ENCODE peak calls at places on chromosomes 6 and 20, in seven cellular contexts. L is gastrocnemius medialis, C is psoas muscle, J is left ventricle myocardium inferior, A is heart right ventricle, S is right atrium auricular region, Z is GM23338. H is an unnamed sample.

GRCh38 chr6:145241039-145241438 is 494.3 kb downstream of the EPM2A start:
- DNase-seq in L (no peak), C (no peak), J (no peak), A (no peak), S (no peak), Z (no peak), H (peak)

GRCh38 chr6:139640453-139640852 is 266.0 kb upstream of the CITED2 start:
- DNase-seq in L (no peak), C (no peak), J (no peak), A (no peak), S (no peak), Z (no peak), H (no peak)

GRCh38 chr6:167469101-167469500 is 144.2 kb downstream of the TTLL2 start:
- DNase-seq in L (no peak), C (no peak), J (no peak), A (no peak), S (no peak), Z (no peak), H (no peak)

GRCh38 chr6:66986940-66987339 is 1279.9 kb upstream of the EYS start:
- DNase-seq in L (no peak), C (no peak), J (no peak), A (no peak), S (no peak), Z (no peak), H (no peak)

GRCh38 chr20:57445298-57445697 is 54.1 kb downstream of the RBM38 start:
- DNase-seq in L (peak), C (peak), J (peak), A (peak), S (peak), Z (no peak), H (peak)

GRCh38 chr20:45970646-45971424 is 1.2 kb downstream of the ZNF335 start:
- DNase-seq in L (no peak), C (no peak), J (no peak), A (peak), S (no peak), Z (no peak), H (no peak)

GRCh38 chr6:55964136-55964535 is 88.7 kb upstream of the BMP5 start:
- DNase-seq in L (peak), C (no peak), J (no peak), A (no peak), S (no peak), Z (no peak), H (no peak)

GRCh38 chr6:118784641-118785164 is 109.2 kb upstream of the ASF1A start:
- DNase-seq in L (no peak), C (no peak), J (peak), A (no peak), S (peak), Z (no peak), H (no peak)

GRCh38 chr6:44217332-44218143 is 812 bp downstream of the MYMX start:
- DNase-seq in L (peak), C (peak), J (peak), A (peak), S (no peak), Z (peak), H (no peak)

GRCh38 chr6:161050134-161050765 is 58.7 kb downstream of the MAP3K4 start:
- DNase-seq in L (no peak), C (no peak), J (no peak), A (no peak), S (no peak), Z (no peak), H (no peak)

GRCh38 chr20:58267389-58268215 is 39.1 kb upstream of the ANKRD60 start:
- DNase-seq in L (no peak), C (no peak), J (no peak), A (no peak), S (no peak), Z (no peak), H (no peak)

GRCh38 chr6:141562801-141563763 is 569.6 kb upstream of the GJE1 start:
- DNase-seq in L (peak), C (peak), J (peak), A (peak), S (no peak), Z (peak), H (peak)

GRCh38 chr6:39876111-39876510 is 58.2 kb downstream of the MOCS1 start:
- DNase-seq in L (no peak), C (no peak), J (no peak), A (no peak), S (no peak), Z (no peak), H (no peak)

GRCh38 chr6:39867592-39867991 is 66.7 kb downstream of the MOCS1 start:
- DNase-seq in L (no peak), C (no peak), J (no peak), A (no peak), S (no peak), Z (peak), H (no peak)

GRCh38 chr6:39865011-39865888 is 69.0 kb downstream of the MOCS1 start:
- DNase-seq in L (peak), C (peak), J (peak), A (peak), S (peak), Z (peak), H (no peak)

GRCh38 chr6:39873439-39873838 is 60.8 kb downstream of the MOCS1 start:
- DNase-seq in L (no peak), C (no peak), J (no peak), A (no peak), S (no peak), Z (no peak), H (no peak)

DNA sequence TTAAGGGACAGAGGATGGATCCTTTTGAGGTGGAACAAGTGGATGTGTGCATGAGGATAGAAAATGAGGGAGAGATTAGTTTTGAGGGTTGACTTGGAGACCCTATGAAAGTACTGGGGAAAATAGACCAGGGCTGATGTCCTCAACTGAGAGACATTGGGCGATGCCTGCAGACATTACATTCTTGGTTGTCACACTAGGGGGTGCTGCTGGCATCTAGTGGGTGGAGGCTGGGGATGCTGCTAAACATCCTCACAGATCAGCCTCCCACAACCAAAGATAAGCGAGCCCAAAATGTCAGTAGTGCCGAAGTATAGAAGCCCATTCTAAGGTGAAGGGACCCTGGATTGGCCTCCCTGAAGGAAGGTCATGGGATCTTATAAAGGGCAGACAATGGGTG is 63.3 kb downstream of the MOCS1 start:
- DNase-seq in L (no peak), C (no peak), J (no peak), A (no peak), S (no peak), Z (peak), H (no peak)
- TF ChIP-seq CTCF in L (no peak), C (no peak), J (no peak), A (no peak), S (no peak), Z (peak), H (no peak)

GRCh38 chr20:50111829-50112495 is 988 bp downstream of the UBE2V1 start:
- DNase-seq in L (no peak), C (no peak), J (no peak), A (no peak), S (no peak), Z (no peak), H (no peak)

GRCh38 chr20:50115041-50115512 is 2.1 kb upstream of the UBE2V1 start:
- DNase-seq in L (no peak), C (no peak), J (no peak), A (no peak), S (no peak), Z (no peak), H (no peak)

GRCh38 chr20:50115591-50116367 is 2.8 kb upstream of the UBE2V1 start:
- DNase-seq in L (peak), C (peak), J (peak), A (peak), S (peak), Z (peak), H (peak)

GRCh38 chr20:50112512-50113419 is at the start of gene UBE2V1:
- DNase-seq in L (peak), C (peak), J (peak), A (peak), S (peak), Z (peak), H (no peak)

GRCh38 chr20:50113420-50114224 is 672 bp upstream of the UBE2V1 start:
- DNase-seq in L (no peak), C (no peak), J (no peak), A (no peak), S (no peak), Z (no peak), H (no peak)
- H3K4me3 ChIP-seq in L (peak), C (peak), J (peak), A (peak), S (peak), Z (peak), H (peak)

GRCh38 chr6:157213426-157213825 is 109.9 kb downstream of the TMEM242 start:
- DNase-seq in L (no peak), C (no peak), J (no peak), A (no peak), S (no peak), Z (no peak), H (no peak)

GRCh38 chr6:157207521-157208076 is 115.7 kb downstream of the TMEM242 start:
- DNase-seq in L (no peak), C (no peak), J (no peak), A (no peak), S (no peak), Z (no peak), H (no peak)

GRCh38 chr6:157210954-157211353 is 112.4 kb downstream of the TMEM242 start:
- DNase-seq in L (no peak), C (no peak), J (no peak), A (no peak), S (no peak), Z (no peak), H (no peak)

GRCh38 chr6:157211603-157212455 is 111.5 kb downstream of the TMEM242 start:
- DNase-seq in L (no peak), C (no peak), J (no peak), A (no peak), S (no peak), Z (no peak), H (no peak)

DNA sequence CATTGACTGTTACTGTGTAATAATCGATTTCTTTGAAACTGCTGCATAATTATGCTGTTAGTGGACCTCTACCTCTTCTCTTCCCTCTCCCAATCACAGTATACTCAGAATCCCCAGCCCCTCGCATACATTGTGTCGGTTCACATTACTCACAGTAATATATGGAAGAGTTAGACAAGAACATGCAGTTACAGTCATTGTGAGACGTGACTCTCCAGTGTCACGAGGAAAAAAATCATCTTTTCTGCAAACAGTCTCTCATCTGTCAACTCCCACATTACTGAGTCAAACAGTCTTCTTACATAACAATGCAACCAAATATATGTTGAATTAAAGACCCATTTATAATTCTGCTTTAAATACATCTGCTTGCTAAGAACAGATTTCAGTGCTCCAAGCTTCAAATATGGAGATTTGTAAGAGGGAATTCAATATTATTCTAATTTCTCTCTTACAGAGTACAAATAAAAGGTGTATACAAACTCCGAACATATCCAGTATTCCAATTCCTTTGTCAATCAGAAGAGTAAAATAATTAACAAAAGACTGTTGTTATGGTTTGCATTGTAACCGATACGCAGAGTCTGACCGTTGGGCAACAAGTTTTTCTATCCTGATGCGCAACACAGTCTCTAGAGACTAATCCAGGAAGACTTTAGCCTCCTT is 113.3 kb downstream of the TMEM242 start:
- DNase-seq in L (no peak), C (no peak), J (no peak), A (no peak), S (no peak), Z (no peak), H (no peak)
- TF ChIP-seq CTCF in L (no peak), C (no peak), J (no peak), A (no peak), S (no peak), Z (no peak), H (no peak)

GRCh38 chr6:170162011-170162770 is 128.7 kb downstream of the DLL1 start:
- DNase-seq in L (no peak), C (peak), J (no peak), A (no peak), S (no peak), Z (no peak), H (no peak)
- H3K4me3 ChIP-seq in L (no peak), C (no peak), J (no peak), A (no peak), S (no peak), Z (no peak), H (no peak)

GRCh38 chr6:53861543-53861942 is 66.7 kb downstream of the LRRC1 start:
- DNase-seq in L (no peak), C (no peak), J (no peak), A (no peak), S (no peak), Z (no peak), H (no peak)
- TF ChIP-seq CTCF in L (no peak), C (no peak), J (no peak), A (no peak), S (no peak), Z (no peak), H (no peak)

DNA sequence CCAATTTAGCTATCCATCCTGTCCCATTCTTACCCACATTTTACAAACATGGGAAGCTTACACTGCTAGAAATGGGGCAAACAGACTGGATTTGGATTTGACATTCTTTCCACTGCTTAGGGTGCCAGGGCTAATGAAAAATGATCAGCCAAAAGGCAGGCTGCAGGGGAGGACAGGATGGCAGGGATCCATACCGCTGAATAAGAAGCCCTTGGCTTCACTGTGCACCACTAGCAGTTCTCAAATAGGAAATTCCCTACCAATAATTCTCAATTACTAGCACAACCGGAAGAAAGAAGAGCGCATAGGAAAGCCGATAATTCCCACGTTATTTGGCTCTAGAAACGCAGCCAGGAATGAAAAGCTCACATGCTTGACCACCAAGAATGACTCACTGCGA is 73.1 kb downstream of the NDUFAF5 start:
- DNase-seq in L (no peak), C (no peak), J (no peak), A (no peak), S (no peak), Z (no peak), H (no peak)
- H3K4me3 ChIP-seq in L (no peak), C (no peak), J (no peak), A (no peak), S (no peak), Z (no peak), H (no peak)

GRCh38 chr6:169990095-169991030 is 238.9 kb downstream of the ERMARD start:
- DNase-seq in L (no peak), C (no peak), J (no peak), A (no peak), S (peak), Z (no peak), H (no peak)
- TF ChIP-seq CTCF in L (no peak), C (no peak), J (no peak), A (no peak), S (peak), Z (no peak), H (no peak)